ENCODE peak calls at places on chromosome 12, in five cellular contexts. V, L, Y, E and H are unnamed samples. For H3K36me3, the result is how much of the 10 kb centered on the place peaks cover.

GRCh38 chr12:45518516-45519235 is 210.8 kb upstream of the ARID2 start:
- DNase-seq in E (no peak), V (no peak), Y (peak), L (no peak), H (no peak)

GRCh38 chr12:21434704-21435103 is 2.8 kb upstream of the PYROXD1 start:
- DNase-seq in L (no peak), Y (no peak), V (no peak), E (no peak), H (no peak)

GRCh38 chr12:31897791-31898503 is 61.3 kb upstream of the RESF1 start:
- DNase-seq in V (peak), E (peak), L (no peak), Y (peak), H (peak)

GRCh38 chr12:127680516-127680915 is 586.5 kb upstream of the TMEM132C start:
- DNase-seq in V (no peak), Y (no peak), L (no peak), E (no peak), H (no peak)

GRCh38 chr12:121214855-121215745 is 5.2 kb downstream of the P2RX4 start:
- DNase-seq in V (peak), Y (no peak), L (no peak), E (no peak), H (no peak)

GRCh38 chr12:95687937-95688336 is 102.6 kb downstream of the NTN4 start:
- DNase-seq in Y (no peak), V (no peak), L (no peak), E (no peak), H (no peak)

GRCh38 chr12:88362439-88362838 is 217.8 kb downstream of the KITLG start:
- DNase-seq in V (no peak), L (no peak), Y (no peak), E (no peak), H (no peak)

GRCh38 chr12:106192659-106193403 is 54.1 kb upstream of the NUAK1 start:
- DNase-seq in L (no peak), Y (peak), E (no peak), V (no peak), H (no peak)

GRCh38 chr12:121522962-121523361 is 57.9 kb downstream of the KDM2B start:
- DNase-seq in E (no peak), V (no peak), L (peak), Y (no peak), H (peak)

DNA sequence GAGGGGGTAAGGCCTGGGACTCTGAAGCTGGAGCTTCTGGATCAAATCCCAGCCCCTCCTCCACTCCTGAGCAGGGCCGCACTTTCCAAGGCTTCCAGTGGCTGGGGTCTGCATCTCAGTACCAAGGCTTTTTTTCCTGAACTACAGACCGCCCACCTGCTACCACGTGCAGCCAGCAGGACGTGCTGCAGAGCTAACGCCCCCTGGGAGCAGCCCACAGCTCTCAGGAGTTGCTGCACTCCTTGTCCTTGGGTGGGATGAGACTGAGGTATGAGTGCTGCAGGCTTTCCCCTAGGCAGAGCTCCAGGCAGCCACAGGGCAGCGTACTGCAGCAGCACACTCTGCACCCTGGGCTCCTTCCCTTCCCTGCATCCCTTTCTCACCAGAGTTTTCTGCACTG is 25.8 kb downstream of the RBM19 start:
- DNase-seq in Y (no peak), L (no peak), E (no peak), V (no peak), H (no peak)
- TF ChIP-seq CTCF in Y (no peak), L (no peak), E (no peak), V (no peak), H (no peak)

GRCh38 chr12:29582677-29583076 is 85.2 kb upstream of the OVCH1 start:
- DNase-seq in L (no peak), V (peak), Y (no peak), E (no peak), H (no peak)
- H3K27ac ChIP-seq in L (no peak), V (peak), Y (no peak), E (peak), H (peak)

GRCh38 chr12:56311003-56311402 is 4.8 kb downstream of the CNPY2 start:
- DNase-seq in E (no peak), L (no peak), V (no peak), Y (no peak), H (no peak)

GRCh38 chr12:56304276-56304675 is 4.1 kb upstream of the CS start:
- DNase-seq in E (no peak), V (no peak), L (no peak), Y (no peak), H (no peak)

GRCh38 chr12:56308714-56309113 is 7.1 kb downstream of the CNPY2 start:
- DNase-seq in Y (no peak), V (no peak), E (no peak), L (no peak), H (no peak)

GRCh38 chr12:56307221-56307965 is 7.3 kb upstream of the CS start:
- DNase-seq in E (no peak), V (no peak), Y (no peak), L (no peak), H (no peak)
- H3K36me3 ChIP-seq in E (under half), V (half or more), Y (under half), L (under half), H (under half)

DNA sequence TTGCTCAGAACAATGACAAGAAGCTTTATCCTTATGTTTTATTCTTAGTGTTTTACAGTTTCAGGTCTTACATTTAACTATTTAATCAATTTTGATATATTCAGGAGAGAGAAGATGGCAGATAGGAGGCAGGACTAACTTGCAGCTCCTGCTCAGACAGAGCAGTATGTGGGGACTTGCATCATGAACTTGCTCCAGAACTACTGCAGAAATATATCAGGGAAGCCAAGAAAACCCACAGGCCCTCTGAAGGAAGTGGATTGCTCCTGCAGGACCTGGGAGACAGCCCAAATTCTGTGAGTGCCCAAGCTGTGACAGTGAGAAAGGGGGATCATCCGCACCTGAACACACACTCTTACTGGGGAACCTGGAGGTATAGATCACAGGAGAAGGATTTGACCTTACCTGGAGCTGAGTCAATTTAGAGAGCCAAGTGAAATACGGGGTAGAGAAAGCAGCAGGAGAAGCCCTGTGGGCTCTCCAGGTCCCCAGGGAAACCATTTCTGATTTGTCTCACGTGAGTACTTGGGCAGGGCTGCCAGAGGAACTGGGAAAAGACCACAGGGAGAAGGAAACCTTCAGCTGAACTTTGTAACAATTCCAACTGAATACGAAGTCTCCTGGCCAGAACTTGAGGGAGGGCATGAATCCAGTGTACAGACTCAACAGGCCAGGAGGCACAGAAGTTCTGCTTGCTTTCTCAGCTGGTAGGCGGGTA is 28.9 kb upstream of the TSPAN8 start:
- DNase-seq in E (no peak), V (peak), Y (no peak), L (no peak), H (no peak)
- TF ChIP-seq CTCF in E (no peak), V (no peak), Y (no peak), L (no peak), H (no peak)

DNA sequence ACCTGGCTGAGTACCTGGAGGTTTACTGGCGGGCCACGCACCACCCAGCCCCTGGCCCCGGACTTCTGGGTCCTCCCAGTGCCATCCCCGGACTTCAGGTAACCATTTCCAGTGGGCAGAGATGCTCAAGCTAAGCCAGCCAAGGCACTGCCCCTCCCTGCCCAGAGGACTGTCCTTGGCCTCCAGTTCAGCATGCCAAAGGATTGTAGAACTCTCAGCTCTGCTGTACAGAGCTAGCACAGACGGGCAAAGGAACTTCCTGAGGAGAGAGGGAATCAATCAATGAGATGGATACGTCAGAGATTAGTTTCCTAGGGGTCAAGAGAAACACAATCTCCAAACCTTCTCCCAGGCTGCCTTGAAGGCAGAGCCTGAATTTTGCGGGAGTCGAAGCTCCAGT is 8.7 kb downstream of the CACNB3 start:
- DNase-seq in L (no peak), E (no peak), V (no peak), Y (no peak), H (no peak)
- H3K27ac ChIP-seq in L (no peak), E (no peak), V (no peak), Y (no peak), H (no peak)

DNA sequence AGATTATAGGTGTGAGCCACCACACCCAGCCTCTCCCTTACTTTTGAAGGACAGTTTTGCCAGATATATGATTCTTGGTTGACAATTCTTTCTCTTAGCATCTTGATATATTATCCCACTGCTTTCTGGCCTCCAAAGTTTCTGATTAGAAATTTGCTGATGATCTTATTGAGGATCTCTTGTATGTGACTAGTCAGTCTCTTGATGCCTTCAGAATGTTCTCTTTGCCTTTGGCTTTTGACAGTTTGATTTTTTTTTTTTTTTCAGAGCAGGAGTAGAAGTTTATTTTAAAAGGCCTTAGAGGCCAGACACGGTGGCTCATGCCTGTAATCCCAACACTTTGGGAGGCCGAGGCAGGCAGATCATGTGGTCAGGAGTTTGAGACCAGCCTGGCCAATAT is 32.6 kb downstream of the IFT81 start:
- DNase-seq in Y (no peak), L (no peak), V (no peak), E (no peak), H (no peak)
- H3K36me3 ChIP-seq in Y (half or more), L (under half), V (under half), E (under half), H (under half)

GRCh38 chr12:67382206-67382871 is 113.2 kb downstream of the CAND1 start:
- DNase-seq in L (no peak), E (no peak), Y (no peak), V (no peak), H (no peak)

GRCh38 chr12:67377021-67377420 is 107.9 kb downstream of the CAND1 start:
- DNase-seq in Y (no peak), E (no peak), L (no peak), V (no peak), H (no peak)

DNA sequence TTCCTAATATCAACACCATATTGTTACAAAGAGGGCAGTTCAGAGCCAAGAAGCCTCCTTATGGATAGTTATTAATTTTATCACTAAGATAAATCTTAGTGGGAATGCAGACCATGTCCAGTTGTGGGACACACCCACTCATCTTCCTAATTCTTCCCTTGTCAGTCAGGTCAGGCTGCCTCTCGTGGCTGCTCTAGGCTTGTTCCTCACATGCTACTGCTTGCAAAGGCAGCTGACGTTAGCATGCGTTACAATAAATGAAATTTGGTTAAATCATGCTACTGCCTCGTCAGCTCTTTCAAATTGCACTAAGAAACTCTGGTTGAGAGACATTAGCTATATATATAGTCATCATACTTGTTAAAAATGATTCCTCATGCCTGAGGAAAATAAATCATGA is 108.4 kb downstream of the CAND1 start:
- DNase-seq in V (no peak), Y (no peak), L (no peak), E (no peak), H (no peak)
- TF ChIP-seq CTCF in V (no peak), Y (no peak), L (no peak), E (no peak), H (no peak)

DNA sequence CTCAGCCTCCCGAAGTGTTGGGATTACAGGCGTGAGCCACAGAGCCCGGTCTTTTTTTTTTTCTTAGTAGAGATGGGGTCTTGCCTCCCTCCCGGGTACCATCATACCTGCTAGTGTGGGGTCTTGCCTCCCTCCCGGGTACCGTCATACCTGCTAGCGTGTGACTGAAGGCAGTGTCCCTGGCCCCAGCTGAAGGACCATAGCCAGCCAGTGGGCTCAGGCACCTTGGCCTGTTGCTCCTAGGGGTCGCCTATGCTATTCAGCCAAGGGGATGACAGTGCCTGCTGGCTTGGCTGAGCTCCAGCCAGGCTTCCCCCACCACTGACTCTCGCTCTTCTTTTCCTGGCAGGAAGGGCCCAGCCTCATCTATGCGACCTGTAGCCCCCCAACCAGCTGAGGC is 10.5 kb upstream of the BLTP3B start:
- DNase-seq in V (no peak), E (no peak), L (no peak), Y (no peak), H (no peak)
- H3K27ac ChIP-seq in V (no peak), E (no peak), L (no peak), Y (no peak), H (no peak)